ENCODE peak calls at places on chromosomes 4 and X, in seven cellular contexts. One of them, this sample, is unnamed.

GRCh38 chr4:165302658-165303057 is 24.8 kb upstream of the MSMO1 start:
- DNase-seq in esophagus muscularis mucosa: no peak
- DNase-seq in tibial nerve: no peak
- DNase-seq in Panc1: no peak
- DNase-seq in LNCaP clone FGC: no peak
- DNase-seq in psoas muscle: no peak
- DNase-seq in ovary: no peak
- DNase-seq in this sample: no peak

GRCh38 chr4:113141901-113142346 is 92.5 kb downstream of the ANK2 start:
- DNase-seq in esophagus muscularis mucosa: no peak
- DNase-seq in tibial nerve: no peak
- DNase-seq in Panc1: peak
- DNase-seq in LNCaP clone FGC: no peak
- DNase-seq in psoas muscle: no peak
- DNase-seq in ovary: no peak
- DNase-seq in this sample: peak

GRCh38 chr4:184370711-184371389 is 103.5 kb downstream of the IRF2 start:
- DNase-seq in esophagus muscularis mucosa: no peak
- DNase-seq in tibial nerve: no peak
- DNase-seq in Panc1: no peak
- DNase-seq in LNCaP clone FGC: no peak
- DNase-seq in psoas muscle: no peak
- DNase-seq in ovary: peak
- DNase-seq in this sample: peak

GRCh38 chr4:83686166-83686565 is 150.3 kb downstream of the GPAT3 start:
- DNase-seq in esophagus muscularis mucosa: no peak
- DNase-seq in tibial nerve: no peak
- DNase-seq in Panc1: no peak
- DNase-seq in LNCaP clone FGC: no peak
- DNase-seq in psoas muscle: no peak
- DNase-seq in ovary: no peak
- DNase-seq in this sample: no peak

GRCh38 chrX:39729834-39730670 is 367.7 kb downstream of the BCOR start:
- DNase-seq in esophagus muscularis mucosa: no peak
- DNase-seq in tibial nerve: no peak
- DNase-seq in Panc1: no peak
- DNase-seq in LNCaP clone FGC: no peak
- DNase-seq in psoas muscle: no peak
- DNase-seq in ovary: no peak
- DNase-seq in this sample: no peak

GRCh38 chrX:68647156-68647957 is at the start of gene STARD8:
- DNase-seq in esophagus muscularis mucosa: no peak
- DNase-seq in tibial nerve: no peak
- DNase-seq in Panc1: no peak
- DNase-seq in LNCaP clone FGC: no peak
- DNase-seq in psoas muscle: no peak
- DNase-seq in ovary: peak
- DNase-seq in this sample: peak

GRCh38 chr4:133129237-133129636 is 19.9 kb upstream of the PCDH10 start:
- DNase-seq in esophagus muscularis mucosa: no peak
- DNase-seq in tibial nerve: no peak
- DNase-seq in Panc1: no peak
- DNase-seq in LNCaP clone FGC: no peak
- DNase-seq in psoas muscle: no peak
- DNase-seq in ovary: no peak
- DNase-seq in this sample: peak

GRCh38 chr4:141768954-141769353 is 132.6 kb downstream of the IL15 start:
- DNase-seq in esophagus muscularis mucosa: no peak
- DNase-seq in tibial nerve: no peak
- DNase-seq in Panc1: no peak
- DNase-seq in LNCaP clone FGC: no peak
- DNase-seq in psoas muscle: no peak
- DNase-seq in ovary: no peak
- DNase-seq in this sample: peak

GRCh38 chr4:38957947-38958346 is 74.3 kb downstream of the TMEM156 start:
- DNase-seq in esophagus muscularis mucosa: no peak
- DNase-seq in tibial nerve: no peak
- DNase-seq in Panc1: no peak
- DNase-seq in LNCaP clone FGC: no peak
- DNase-seq in psoas muscle: no peak
- DNase-seq in ovary: no peak
- DNase-seq in this sample: no peak

GRCh38 chrX:40072246-40072645 is 25.5 kb downstream of the BCOR start:
- DNase-seq in esophagus muscularis mucosa: no peak
- DNase-seq in tibial nerve: no peak
- DNase-seq in Panc1: no peak
- DNase-seq in LNCaP clone FGC: no peak
- DNase-seq in psoas muscle: no peak
- DNase-seq in ovary: no peak
- DNase-seq in this sample: no peak

GRCh38 chrX:38937400-38937799 is 136.1 kb downstream of the MID1IP1 start:
- DNase-seq in esophagus muscularis mucosa: no peak
- DNase-seq in tibial nerve: no peak
- DNase-seq in Panc1: no peak
- DNase-seq in LNCaP clone FGC: peak
- DNase-seq in psoas muscle: no peak
- DNase-seq in ovary: no peak
- DNase-seq in this sample: no peak

GRCh38 chr4:88008133-88008621 is 742 bp downstream of the PKD2 start:
- DNase-seq in esophagus muscularis mucosa: no peak
- DNase-seq in tibial nerve: no peak
- DNase-seq in Panc1: no peak
- DNase-seq in LNCaP clone FGC: no peak
- DNase-seq in psoas muscle: peak
- DNase-seq in ovary: peak
- DNase-seq in this sample: peak

GRCh38 chrX:83469551-83469950 is 38.5 kb upstream of the POU3F4 start:
- DNase-seq in esophagus muscularis mucosa: no peak
- DNase-seq in tibial nerve: no peak
- DNase-seq in Panc1: peak
- DNase-seq in LNCaP clone FGC: no peak
- DNase-seq in psoas muscle: no peak
- DNase-seq in ovary: no peak
- DNase-seq in this sample: peak

GRCh38 chr4:148081745-148082144 is 349.9 kb downstream of the ARHGAP10 start:
- DNase-seq in esophagus muscularis mucosa: peak
- DNase-seq in tibial nerve: no peak
- DNase-seq in Panc1: no peak
- DNase-seq in LNCaP clone FGC: no peak
- DNase-seq in psoas muscle: no peak
- DNase-seq in ovary: no peak
- DNase-seq in this sample: no peak

GRCh38 chr4:158129649-158130048 is 43.2 kb downstream of the GASK1B start:
- DNase-seq in esophagus muscularis mucosa: no peak
- DNase-seq in tibial nerve: no peak
- DNase-seq in Panc1: no peak
- DNase-seq in LNCaP clone FGC: no peak
- DNase-seq in psoas muscle: no peak
- DNase-seq in ovary: no peak
- DNase-seq in this sample: no peak

GRCh38 chrX:133177202-133177601 is 41.0 kb downstream of the TFDP3 start:
- DNase-seq in esophagus muscularis mucosa: no peak
- DNase-seq in tibial nerve: no peak
- DNase-seq in Panc1: no peak
- DNase-seq in LNCaP clone FGC: no peak
- DNase-seq in psoas muscle: no peak
- DNase-seq in ovary: no peak
- DNase-seq in this sample: no peak

DNA sequence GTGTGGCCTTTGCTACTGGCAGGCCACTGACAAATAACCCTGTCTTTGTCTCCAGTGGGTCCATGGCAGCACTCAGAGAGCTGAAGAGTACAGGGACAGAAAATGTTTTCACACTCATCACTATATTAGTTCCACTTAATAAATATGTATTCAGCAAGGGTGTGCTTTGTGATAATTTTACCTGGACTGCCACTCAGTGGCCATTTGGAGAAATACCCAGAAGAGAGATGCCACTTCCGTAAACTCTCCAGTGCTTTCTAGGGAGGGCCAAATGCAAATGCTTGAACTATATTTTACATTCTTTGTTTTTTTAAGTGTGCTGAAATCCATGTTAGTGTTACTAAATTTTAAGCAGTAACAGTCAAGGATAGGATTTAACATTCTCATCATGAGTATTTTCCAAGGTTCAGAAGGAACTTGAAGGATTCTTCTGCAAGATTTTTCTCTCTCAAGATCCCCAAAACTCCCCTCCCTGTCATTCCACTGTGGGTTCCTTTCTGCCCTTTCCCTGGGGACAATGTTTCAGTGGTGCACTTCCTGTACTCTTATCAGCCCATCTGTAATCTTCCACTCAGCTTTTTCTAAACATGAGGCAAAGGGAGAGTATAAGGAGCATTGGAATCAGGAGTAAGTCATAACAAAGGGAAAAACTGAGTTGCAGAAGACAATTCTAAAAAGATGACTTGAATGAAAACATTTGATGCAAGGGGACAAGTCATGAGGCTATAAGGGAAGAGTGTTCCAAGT is 46.0 kb downstream of the TFDP3 start:
- DNase-seq in esophagus muscularis mucosa: no peak
- DNase-seq in tibial nerve: no peak
- DNase-seq in Panc1: no peak
- DNase-seq in LNCaP clone FGC: no peak
- DNase-seq in psoas muscle: no peak
- DNase-seq in ovary: no peak
- DNase-seq in this sample: peak
- TF ChIP-seq CTCF in esophagus muscularis mucosa: peak
- TF ChIP-seq CTCF in tibial nerve: no peak
- TF ChIP-seq CTCF in Panc1: peak
- TF ChIP-seq CTCF in LNCaP clone FGC: peak
- TF ChIP-seq CTCF in psoas muscle: peak
- TF ChIP-seq CTCF in ovary: no peak
- TF ChIP-seq CTCF in this sample: peak

DNA sequence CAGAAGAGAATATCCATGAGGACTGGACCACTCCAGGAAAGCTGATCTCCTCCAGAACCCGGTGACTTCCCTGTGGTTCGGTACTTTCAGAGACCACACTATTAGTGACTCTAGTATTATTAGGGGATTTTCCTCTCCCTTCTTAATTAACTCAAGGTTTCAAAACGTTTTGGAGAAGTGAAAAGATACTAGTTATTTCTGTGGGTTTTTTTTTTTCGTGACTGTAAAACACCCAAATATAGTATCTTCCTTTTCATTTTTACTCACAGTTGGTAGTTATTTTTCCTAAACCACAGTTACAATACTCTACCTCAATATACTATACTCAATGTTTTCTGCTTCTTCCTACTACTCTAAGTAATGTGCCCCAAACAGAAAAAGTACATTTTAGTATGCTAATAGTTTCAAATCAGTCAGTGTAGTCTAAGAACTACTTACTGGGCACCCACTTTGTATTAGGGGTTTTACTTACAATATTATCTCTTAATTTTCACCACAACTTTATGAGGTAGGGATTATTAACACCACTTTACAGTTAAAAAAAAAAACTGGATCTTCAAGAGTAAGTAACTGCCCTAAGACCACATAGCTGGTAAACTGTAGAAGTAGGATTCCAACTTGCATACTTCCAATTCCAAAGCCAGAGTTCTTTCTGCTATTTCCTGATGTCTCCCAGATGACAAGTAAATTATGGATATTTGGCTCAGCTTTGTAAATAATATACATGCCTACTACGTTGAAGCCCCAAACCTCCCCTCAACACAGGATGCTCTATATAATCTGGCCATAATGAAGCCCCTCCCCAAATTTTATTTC is 45.0 kb downstream of the SLC9A7 start:
- DNase-seq in esophagus muscularis mucosa: no peak
- DNase-seq in tibial nerve: no peak
- DNase-seq in Panc1: no peak
- DNase-seq in LNCaP clone FGC: no peak
- DNase-seq in psoas muscle: no peak
- DNase-seq in ovary: no peak
- DNase-seq in this sample: no peak
- H3K4me3 ChIP-seq in esophagus muscularis mucosa: no peak
- H3K4me3 ChIP-seq in tibial nerve: no peak
- H3K4me3 ChIP-seq in Panc1: no peak
- H3K4me3 ChIP-seq in LNCaP clone FGC: no peak
- H3K4me3 ChIP-seq in psoas muscle: no peak
- H3K4me3 ChIP-seq in ovary: no peak
- H3K4me3 ChIP-seq in this sample: no peak

DNA sequence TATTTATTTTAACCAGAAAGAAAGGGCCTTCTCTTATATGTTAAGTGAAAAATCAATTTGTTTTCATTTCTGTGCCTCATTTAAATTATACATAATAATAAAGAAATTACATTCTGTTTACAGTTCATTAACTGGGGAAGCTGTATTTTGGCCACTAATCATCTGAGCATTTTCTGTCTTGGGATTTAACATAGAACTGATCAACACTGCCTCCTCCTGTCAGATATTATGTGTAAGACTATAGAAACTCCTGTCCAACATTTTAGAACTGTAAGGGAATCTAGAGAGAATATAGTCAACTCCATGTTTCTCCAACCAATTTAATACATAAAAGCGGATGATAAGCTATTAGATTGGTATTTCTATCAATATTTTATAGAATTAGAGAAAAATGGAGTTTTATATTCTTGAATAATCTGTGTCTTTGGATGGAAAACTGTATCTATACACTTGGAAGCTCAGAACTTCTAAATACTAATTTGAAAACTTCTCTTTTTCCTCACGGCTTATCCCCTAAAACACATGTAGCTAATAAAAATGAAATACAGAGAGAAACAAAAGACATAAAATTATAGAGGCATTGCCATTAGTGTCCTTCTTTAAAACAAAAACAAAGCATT is 33.0 kb downstream of the ENPEP start:
- DNase-seq in esophagus muscularis mucosa: no peak
- DNase-seq in tibial nerve: no peak
- DNase-seq in Panc1: no peak
- DNase-seq in LNCaP clone FGC: no peak
- DNase-seq in psoas muscle: no peak
- DNase-seq in ovary: no peak
- DNase-seq in this sample: peak
- TF ChIP-seq CTCF in esophagus muscularis mucosa: no peak
- TF ChIP-seq CTCF in tibial nerve: no peak
- TF ChIP-seq CTCF in Panc1: peak
- TF ChIP-seq CTCF in LNCaP clone FGC: peak
- TF ChIP-seq CTCF in psoas muscle: peak
- TF ChIP-seq CTCF in ovary: no peak
- TF ChIP-seq CTCF in this sample: peak

GRCh38 chr4:131632877-131633276 is 1516.2 kb upstream of the PCDH10 start:
- DNase-seq in esophagus muscularis mucosa: no peak
- DNase-seq in tibial nerve: no peak
- DNase-seq in Panc1: no peak
- DNase-seq in LNCaP clone FGC: no peak
- DNase-seq in psoas muscle: no peak
- DNase-seq in ovary: no peak
- DNase-seq in this sample: no peak

GRCh38 chr4:131638776-131639175 is 1510.3 kb upstream of the PCDH10 start:
- DNase-seq in esophagus muscularis mucosa: no peak
- DNase-seq in tibial nerve: no peak
- DNase-seq in Panc1: no peak
- DNase-seq in LNCaP clone FGC: no peak
- DNase-seq in psoas muscle: no peak
- DNase-seq in ovary: no peak
- DNase-seq in this sample: peak

DNA sequence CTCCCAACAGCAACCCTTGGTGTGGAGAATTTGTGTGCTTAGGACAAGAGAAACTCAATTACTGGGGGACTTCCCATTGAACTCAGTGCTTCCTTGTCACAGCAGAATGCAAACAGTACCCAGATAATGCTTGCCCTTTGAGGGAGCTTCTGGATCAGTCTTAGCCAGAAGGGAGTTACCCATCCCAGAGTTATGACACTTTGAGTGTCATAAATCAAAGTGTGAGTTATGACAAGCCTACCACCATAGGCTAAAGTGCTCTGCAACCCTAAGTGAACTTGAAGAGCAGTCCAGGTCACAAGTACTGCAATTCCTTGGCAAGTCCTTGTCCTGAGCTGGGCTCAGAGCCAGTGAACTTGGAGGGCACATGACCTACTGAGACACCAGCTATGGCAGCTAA is 1513.9 kb upstream of the PCDH10 start:
- DNase-seq in esophagus muscularis mucosa: no peak
- DNase-seq in tibial nerve: no peak
- DNase-seq in Panc1: no peak
- DNase-seq in LNCaP clone FGC: no peak
- DNase-seq in psoas muscle: no peak
- DNase-seq in ovary: no peak
- DNase-seq in this sample: no peak
- H3K4me3 ChIP-seq in esophagus muscularis mucosa: no peak
- H3K4me3 ChIP-seq in tibial nerve: no peak
- H3K4me3 ChIP-seq in Panc1: no peak
- H3K4me3 ChIP-seq in LNCaP clone FGC: no peak
- H3K4me3 ChIP-seq in psoas muscle: no peak
- H3K4me3 ChIP-seq in ovary: no peak
- H3K4me3 ChIP-seq in this sample: no peak

This sample was measured in fibroblast of pulmonary artery.